ENCODE peak calls at places on chromosomes 1 and 21, in five cellular contexts. Y is naive thymus-derived CD4-positive, alpha-beta T cell; N is aorta; M is endothelial cell of umbilical vein; I is foreskin keratinocyte. E is an unnamed sample.

GRCh38 chr1:218350909-218351616 is 5.9 kb downstream of the TGFB2 start:
- DNase-seq in I (peak; percentile 26), Y (no peak), N (no peak), M (peak; percentile 79), E (no peak)

GRCh38 chr1:229271448-229272120 is 673 bp downstream of the RAB4A start:
- DNase-seq in Y (peak; percentile 30), M (peak; percentile 51), N (no peak), I (no peak), E (peak; percentile 71)

GRCh38 chr1:201377611-201378092 is at the start of gene TNNT2:
- DNase-seq in Y (no peak), I (no peak), N (no peak), M (no peak), E (no peak)

GRCh38 chr1:17833661-17834501 is 78.7 kb downstream of the ACTL8 start:
- DNase-seq in Y (no peak), N (no peak), I (no peak), M (no peak), E (no peak)

GRCh38 chr1:27391511-27392095 is 819 bp upstream of the GPR3 start:
- DNase-seq in I (peak; percentile 58), N (peak; percentile 81), M (peak; percentile 47), Y (no peak), E (no peak)

GRCh38 chr1:228063251-228064191 is 19.0 kb upstream of the ARF1 start:
- DNase-seq in N (peak; percentile 75), M (no peak), Y (no peak), I (no peak), E (no peak)

GRCh38 chr1:101506541-101507164 is 269.8 kb downstream of the S1PR1 start:
- DNase-seq in I (peak; percentile 50), M (peak; percentile 47), Y (peak; percentile 32), N (no peak), E (peak; percentile 56)

GRCh38 chr1:72918939-72919338 is 636.6 kb upstream of the NEGR1 start:
- DNase-seq in N (no peak), Y (no peak), I (no peak), M (no peak), E (no peak)

GRCh38 chr1:17822741-17823426 is 67.8 kb downstream of the ACTL8 start:
- DNase-seq in N (no peak), M (no peak), Y (no peak), I (no peak), E (no peak)

GRCh38 chr1:116918714-116919357 is 9.1 kb downstream of the PTGFRN start:
- DNase-seq in M (no peak), N (no peak), I (peak; percentile 94), Y (no peak), E (no peak)

GRCh38 chr1:234659538-234659937 is 49.6 kb upstream of the IRF2BP2 start:
- DNase-seq in I (peak; percentile 84), M (peak; percentile 55), N (no peak), Y (no peak), E (no peak)

GRCh38 chr1:97365026-97365425 is 555.8 kb downstream of the DPYD start:
- DNase-seq in Y (no peak), I (peak; percentile 28), M (no peak), N (no peak), E (no peak)

GRCh38 chr1:40270152-40270834 is 12.3 kb downstream of the ZMPSTE24 start:
- DNase-seq in N (no peak), I (peak; percentile 61), M (no peak), Y (no peak), E (no peak)

GRCh38 chr1:236079703-236080245 is 14.9 kb upstream of the NID1 start:
- DNase-seq in M (no peak), I (no peak), Y (no peak), N (no peak), E (no peak)

GRCh38 chr21:44370027-44370735 is 16.8 kb downstream of the TRPM2 start:
- DNase-seq in I (peak; percentile 47), Y (no peak), M (no peak), N (peak; percentile 74), E (no peak)

GRCh38 chr1:221040074-221040473 is 160.8 kb downstream of the HLX start:
- DNase-seq in N (no peak), M (no peak), I (no peak), Y (no peak), E (no peak)

GRCh38 chr1:235504122-235504493 is at the start of gene B3GALNT2:
- DNase-seq in N (no peak), I (no peak), Y (no peak), M (no peak), E (no peak)

GRCh38 chr1:10378071-10378841 is 20.6 kb upstream of the PGD start:
- DNase-seq in I (peak; percentile 88), N (peak; percentile 76), Y (no peak), M (peak; percentile 44), E (no peak)

GRCh38 chr1:98398649-98399048 is 262.9 kb upstream of the SNX7 start:
- DNase-seq in I (no peak), N (no peak), M (no peak), Y (no peak), E (no peak)

GRCh38 chr21:19607983-19608668 is 1204.5 kb upstream of the TMPRSS15 start:
- DNase-seq in I (no peak), M (no peak), Y (no peak), N (no peak), E (no peak)

GRCh38 chr1:66893712-66894111 is 30.9 kb downstream of the DNAI4 start:
- DNase-seq in Y (no peak), I (no peak), M (no peak), N (no peak), E (no peak)

GRCh38 chr1:113879459-113880038 is 7.8 kb downstream of the BCL2L15 start:
- DNase-seq in I (no peak), M (no peak), N (no peak), Y (no peak), E (no peak)

GRCh38 chr1:185448591-185449186 is 131.6 kb upstream of the IVNS1ABP start:
- DNase-seq in Y (no peak), M (no peak), N (no peak), I (no peak), E (no peak)

GRCh38 chr1:66434096-66434495 is 99.9 kb upstream of the SGIP1 start:
- DNase-seq in Y (no peak), N (no peak), M (no peak), I (no peak), E (no peak)

GRCh38 chr1:22710688-22711024 is at the start of gene EPHB2:
- DNase-seq in M (no peak), Y (peak; percentile 7), N (peak; percentile 87), I (no peak), E (peak; percentile 62)
- H3K27ac ChIP-seq in M (peak within 1 kb of the TSS; percentile 61), Y (no peak within 1 kb of the TSS), N (no peak within 1 kb of the TSS), I (no peak within 1 kb of the TSS), E (no peak within 1 kb of the TSS)

DNA sequence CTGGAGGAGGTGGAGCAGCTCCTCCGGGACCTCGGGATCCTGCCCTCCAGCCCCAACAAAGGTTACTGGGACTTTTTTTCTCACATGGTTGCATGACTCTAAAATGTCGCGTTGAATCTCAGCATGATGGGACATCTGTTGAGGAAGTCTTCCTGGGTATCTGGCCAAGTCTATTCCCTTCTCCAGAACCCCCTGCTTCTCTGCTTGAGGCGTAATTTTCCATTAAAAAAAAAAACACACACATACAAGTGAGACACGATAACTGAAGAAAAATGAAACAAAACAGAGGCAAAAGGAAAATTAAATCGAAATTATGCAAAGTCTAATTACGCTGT is 80.2 kb upstream of the EFHD2 start:
- DNase-seq in M (no peak), I (no peak), Y (no peak), N (no peak), E (no peak)
- H3K27ac ChIP-seq in M (no peak overlapping the region), I (no peak overlapping the region), Y (no peak overlapping the region), N (no peak overlapping the region), E (no peak overlapping the region)

DNA sequence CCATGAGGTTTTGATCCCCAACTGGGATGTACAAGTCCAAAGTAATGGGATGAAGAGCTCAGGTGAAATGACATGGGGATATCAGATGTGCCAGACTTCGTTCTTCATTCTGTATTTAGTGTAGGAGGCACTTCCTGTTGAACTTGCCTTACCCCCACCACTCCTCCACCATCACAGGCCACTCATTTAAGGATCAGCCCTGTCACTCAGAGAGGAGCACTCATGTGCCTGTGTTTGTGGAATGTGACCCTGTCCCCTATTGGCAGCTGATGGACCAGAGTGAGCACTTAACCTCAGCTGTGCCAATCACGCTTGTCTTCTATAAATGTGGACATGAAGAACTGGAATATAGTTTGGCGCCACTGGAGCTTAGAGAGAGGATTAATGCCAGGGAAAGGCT is 91.4 kb upstream of the CTTNBP2NL start:
- DNase-seq in M (no peak), Y (no peak), I (no peak), N (no peak), E (no peak)
- H3K27ac ChIP-seq in M (no peak overlapping the region), Y (no peak overlapping the region), I (no peak overlapping the region), N (no peak overlapping the region), E (no peak overlapping the region)

GRCh38 chr1:94045465-94046056 is 75.4 kb downstream of the ABCA4 start:
- DNase-seq in Y (peak; percentile 16), I (peak; percentile 96), N (peak; percentile 94), M (peak; percentile 97), E (no peak)

GRCh38 chr1:94042388-94042787 is 78.6 kb downstream of the ABCA4 start:
- DNase-seq in I (no peak), N (no peak), Y (no peak), M (no peak), E (no peak)

GRCh38 chr1:94043738-94044289 is 77.1 kb downstream of the ABCA4 start:
- DNase-seq in I (no peak), M (no peak), N (no peak), Y (no peak), E (no peak)

GRCh38 chr1:94044891-94045290 is 76.1 kb downstream of the ABCA4 start:
- DNase-seq in N (no peak), M (no peak), Y (no peak), I (no peak), E (no peak)

DNA sequence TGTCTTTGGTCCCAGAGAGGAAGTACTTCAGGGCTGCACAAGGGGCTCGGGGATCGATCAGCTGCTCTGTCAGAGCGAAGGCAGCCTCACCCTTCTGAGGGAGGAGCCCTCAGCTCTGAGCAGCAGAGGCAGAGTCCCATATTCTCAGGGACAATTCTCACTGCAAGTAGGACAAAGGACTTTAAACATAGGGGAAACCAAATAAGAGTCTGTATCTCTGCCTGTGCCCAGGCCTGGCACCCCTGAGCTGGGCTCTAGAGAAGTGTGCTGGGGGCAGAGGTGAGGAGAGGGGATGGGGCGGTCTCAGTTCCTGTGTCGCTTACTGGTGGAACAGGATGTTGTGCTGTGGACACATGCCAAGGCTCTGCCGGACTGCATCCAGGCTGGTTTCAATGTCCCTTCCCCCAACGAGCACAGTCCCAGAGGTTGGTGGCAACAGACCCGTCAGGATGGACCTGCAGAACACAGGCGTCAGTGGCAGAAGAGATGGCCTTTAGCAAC is 76.6 kb downstream of the ABCA4 start:
- DNase-seq in Y (no peak), M (peak; percentile 65), N (no peak), I (no peak), E (no peak)
- H3K27ac ChIP-seq in Y (no peak overlapping the region), M (peak overlapping the region; percentile 89), N (peak overlapping the region; percentile 15), I (no peak overlapping the region), E (no peak overlapping the region)

GRCh38 chr1:55213029-55213884 is 1.9 kb downstream of the USP24 start:
- DNase-seq in I (peak; percentile 49), M (no peak), N (no peak), Y (peak; percentile 5), E (peak; percentile 40)

GRCh38 chr1:55214903-55215193 is 316 bp downstream of the USP24 start:
- DNase-seq in I (peak; percentile 25), Y (no peak), M (peak; percentile 49), N (peak; percentile 81), E (no peak)

GRCh38 chr1:55212349-55213028 is 2.7 kb downstream of the USP24 start:
- DNase-seq in I (peak; percentile 49), Y (peak; percentile 18), N (no peak), M (no peak), E (peak; percentile 29)

GRCh38 chr1:55214214-55214902 is 806 bp downstream of the USP24 start:
- DNase-seq in I (peak; percentile 20), N (peak; percentile 83), M (peak; percentile 9), Y (peak; percentile 27), E (peak; percentile 51)

GRCh38 chr1:55213885-55214213 is 1.3 kb downstream of the USP24 start:
- DNase-seq in Y (peak; percentile 13), N (no peak), M (no peak), I (no peak), E (no peak)
- H3K27ac ChIP-seq in Y (peak overlapping the region; percentile 93), N (no peak overlapping the region), M (no peak overlapping the region), I (peak overlapping the region; percentile 46), E (peak overlapping the region; percentile 68)